ENCODE peak calls at places on chromosomes 2 and 18, in seven cellular contexts. One of them, this sample, is unnamed.

GRCh38 chr18:79410731-79411613 is 15.2 kb downstream of the NFATC1 start:
- DNase-seq in T-helper 9 cell: no peak
- DNase-seq in NCI-H1092: no peak
- DNase-seq in RWPE1: no peak
- DNase-seq in stimulated activated CD8-positive, alpha-beta memory T cell treated with anti-CD3 and anti-CD28 coated beads, Interleukin-12 subunit alpha, Interleukin-12 subunit beta, amount 100 ng/mL, for 4 hours: no peak
- DNase-seq in EH: no peak
- DNase-seq in NCI-H146: no peak
- DNase-seq in this sample: no peak

GRCh38 chr18:3192286-3192685 is 27.5 kb downstream of the MYOM1 start:
- DNase-seq in RWPE1: no peak
- DNase-seq in stimulated activated CD8-positive, alpha-beta memory T cell treated with anti-CD3 and anti-CD28 coated beads, Interleukin-12 subunit alpha, Interleukin-12 subunit beta, amount 100 ng/mL, for 4 hours: no peak
- DNase-seq in NCI-H1092: no peak
- DNase-seq in EH: no peak
- DNase-seq in T-helper 9 cell: no peak
- DNase-seq in NCI-H146: no peak
- DNase-seq in this sample: no peak

GRCh38 chr2:131155208-131155855 is 50.2 kb downstream of the PLEKHB2 start:
- DNase-seq in T-helper 9 cell: no peak
- DNase-seq in stimulated activated CD8-positive, alpha-beta memory T cell treated with anti-CD3 and anti-CD28 coated beads, Interleukin-12 subunit alpha, Interleukin-12 subunit beta, amount 100 ng/mL, for 4 hours: no peak
- DNase-seq in EH: no peak
- DNase-seq in NCI-H146: no peak
- DNase-seq in NCI-H1092: no peak
- DNase-seq in RWPE1: no peak
- DNase-seq in this sample: no peak

GRCh38 chr2:63665806-63666205 is 77.0 kb downstream of the MDH1 start:
- DNase-seq in NCI-H1092: no peak
- DNase-seq in RWPE1: no peak
- DNase-seq in EH: peak; percentile 91
- DNase-seq in stimulated activated CD8-positive, alpha-beta memory T cell treated with anti-CD3 and anti-CD28 coated beads, Interleukin-12 subunit alpha, Interleukin-12 subunit beta, amount 100 ng/mL, for 4 hours: no peak
- DNase-seq in NCI-H146: no peak
- DNase-seq in T-helper 9 cell: no peak
- DNase-seq in this sample: peak; percentile 56

GRCh38 chr2:158359846-158360245 is 96.7 kb downstream of the CCDC148 start:
- DNase-seq in NCI-H146: no peak
- DNase-seq in RWPE1: no peak
- DNase-seq in NCI-H1092: no peak
- DNase-seq in T-helper 9 cell: no peak
- DNase-seq in EH: peak; percentile 16
- DNase-seq in stimulated activated CD8-positive, alpha-beta memory T cell treated with anti-CD3 and anti-CD28 coated beads, Interleukin-12 subunit alpha, Interleukin-12 subunit beta, amount 100 ng/mL, for 4 hours: no peak
- DNase-seq in this sample: peak; percentile 71

GRCh38 chr2:223008936-223009335 is 43.1 kb upstream of the KCNE4 start:
- DNase-seq in stimulated activated CD8-positive, alpha-beta memory T cell treated with anti-CD3 and anti-CD28 coated beads, Interleukin-12 subunit alpha, Interleukin-12 subunit beta, amount 100 ng/mL, for 4 hours: no peak
- DNase-seq in NCI-H146: no peak
- DNase-seq in T-helper 9 cell: no peak
- DNase-seq in EH: peak; percentile 77
- DNase-seq in RWPE1: no peak
- DNase-seq in NCI-H1092: no peak
- DNase-seq in this sample: no peak

GRCh38 chr2:30455339-30455738 is 8.3 kb downstream of the LCLAT1 start:
- DNase-seq in stimulated activated CD8-positive, alpha-beta memory T cell treated with anti-CD3 and anti-CD28 coated beads, Interleukin-12 subunit alpha, Interleukin-12 subunit beta, amount 100 ng/mL, for 4 hours: no peak
- DNase-seq in EH: peak; percentile 48
- DNase-seq in RWPE1: no peak
- DNase-seq in NCI-H146: no peak
- DNase-seq in T-helper 9 cell: no peak
- DNase-seq in NCI-H1092: no peak
- DNase-seq in this sample: no peak

GRCh38 chr18:47247833-47248609 is 3.4 kb downstream of the SKOR2 start:
- DNase-seq in T-helper 9 cell: no peak
- DNase-seq in stimulated activated CD8-positive, alpha-beta memory T cell treated with anti-CD3 and anti-CD28 coated beads, Interleukin-12 subunit alpha, Interleukin-12 subunit beta, amount 100 ng/mL, for 4 hours: no peak
- DNase-seq in NCI-H1092: no peak
- DNase-seq in NCI-H146: no peak
- DNase-seq in EH: no peak
- DNase-seq in RWPE1: no peak
- DNase-seq in this sample: no peak

GRCh38 chr2:226115832-226116200 is 683.8 kb downstream of the IRS1 start:
- DNase-seq in T-helper 9 cell: no peak
- DNase-seq in RWPE1: no peak
- DNase-seq in NCI-H146: no peak
- DNase-seq in stimulated activated CD8-positive, alpha-beta memory T cell treated with anti-CD3 and anti-CD28 coated beads, Interleukin-12 subunit alpha, Interleukin-12 subunit beta, amount 100 ng/mL, for 4 hours: no peak
- DNase-seq in NCI-H1092: no peak
- DNase-seq in EH: peak; percentile 36
- DNase-seq in this sample: peak; percentile 15

GRCh38 chr2:2855297-2855696 is 522.3 kb downstream of the EIPR1 start:
- DNase-seq in RWPE1: no peak
- DNase-seq in EH: no peak
- DNase-seq in NCI-H1092: no peak
- DNase-seq in stimulated activated CD8-positive, alpha-beta memory T cell treated with anti-CD3 and anti-CD28 coated beads, Interleukin-12 subunit alpha, Interleukin-12 subunit beta, amount 100 ng/mL, for 4 hours: no peak
- DNase-seq in T-helper 9 cell: no peak
- DNase-seq in NCI-H146: no peak
- DNase-seq in this sample: no peak

This sample was measured in ELR.